ENCODE peak calls at places on chromosome 17, in four cellular contexts. C is K562, U is HCT116, B is GM12878. L is an unnamed sample.

GRCh38 chr17:68676856-68677255 is 75.7 kb upstream of the FAM20A start:
- DNase-seq in C (no peak), U (no peak), B (no peak), L (no peak)

GRCh38 chr17:64491995-64492394 is 4.9 kb downstream of the POLG2 start:
- DNase-seq in C (no peak), U (no peak), B (no peak), L (no peak)

GRCh38 chr17:75365009-75365930 is 40.2 kb downstream of the GRB2 start:
- DNase-seq in C (no peak), U (no peak), B (no peak), L (no peak)

GRCh38 chr17:18186271-18186982 is 2.8 kb downstream of the ALKBH5 start:
- DNase-seq in C (no peak), U (no peak), B (no peak), L (no peak)

GRCh38 chr17:30716461-30717289 is 107.8 kb downstream of the CRLF3 start:
- DNase-seq in C (no peak), U (no peak), B (no peak), L (no peak)

GRCh38 chr17:21815352-21816063 is 123.2 kb downstream of the KCNJ18 start:
- DNase-seq in C (no peak), U (no peak), B (no peak), L (no peak)

GRCh38 chr17:75778861-75779249 is 5.8 kb upstream of the UNK start:
- DNase-seq in C (no peak), U (no peak), B (no peak), L (no peak)

GRCh38 chr17:67372751-67373150 is 4.3 kb upstream of the PITPNC1 start:
- DNase-seq in C (no peak), U (no peak), B (no peak), L (no peak)

GRCh38 chr17:2275722-2276121 is 27.9 kb downstream of the SMG6 start:
- DNase-seq in C (no peak), U (no peak), B (no peak), L (no peak)

GRCh38 chr17:721540-721937 is 6.9 kb upstream of the VPS53 start:
- DNase-seq in C (no peak), U (no peak), B (no peak), L (no peak)

GRCh38 chr17:28974451-28974850 is 23.1 kb upstream of the PHF12 start:
- DNase-seq in C (peak; percentile 36), U (no peak), B (no peak), L (no peak)

DNA sequence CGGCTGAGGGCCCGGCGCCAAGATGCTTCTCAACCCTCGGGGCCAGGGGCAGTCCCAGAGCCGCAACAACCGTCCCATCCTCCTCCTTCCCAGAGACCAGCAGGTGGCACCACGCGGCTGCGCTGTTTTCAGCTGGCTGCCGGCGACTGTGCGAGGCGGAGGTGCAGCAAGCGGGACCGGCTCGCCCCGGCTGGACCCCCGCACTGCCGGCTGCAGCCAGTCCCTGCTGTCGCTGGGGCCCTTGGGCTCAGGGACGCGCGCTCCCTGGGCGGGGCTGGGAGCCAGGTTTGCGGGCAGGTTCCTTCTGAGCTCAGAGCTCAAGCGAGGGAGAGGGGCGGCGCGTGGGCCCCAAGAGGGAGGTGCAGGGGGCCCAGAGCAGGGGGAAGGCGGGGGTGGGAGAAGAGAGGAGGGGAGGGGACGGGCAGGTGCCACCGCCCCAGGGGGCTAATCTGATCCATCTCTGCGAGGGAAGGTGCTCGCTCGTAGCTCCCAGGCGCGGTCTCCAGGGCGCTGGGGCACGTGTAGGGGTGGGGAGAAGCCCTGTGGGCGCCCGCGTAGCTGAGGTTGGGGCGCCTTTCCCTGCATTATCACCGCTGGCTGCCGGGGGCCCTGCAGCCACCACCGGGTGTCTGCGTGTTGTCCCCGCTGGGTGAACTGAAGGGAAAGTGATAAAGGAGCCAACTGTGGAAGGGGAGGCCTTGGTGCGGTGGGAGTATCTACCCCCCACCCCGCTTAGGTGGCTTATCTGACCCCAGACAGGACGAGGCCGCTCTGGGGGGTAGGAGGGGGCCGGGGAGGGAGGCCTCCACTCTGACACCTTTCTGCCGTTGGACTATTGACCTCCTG is 24.2 kb downstream of the STAT5A start:
- DNase-seq in C (peak; percentile 97), U (no peak), B (no peak), L (no peak)
- TF ChIP-seq EGR1 in C (peak; percentile 82), U (no peak), B (peak; percentile 25), L (peak; percentile 58)

GRCh38 chr17:17165666-17166308 is 40.3 kb downstream of the PLD6 start:
- DNase-seq in C (no peak), U (no peak), B (no peak), L (no peak)
- TF ChIP-seq EGR1 in C (no peak), U (no peak), B (no peak), L (no peak)

GRCh38 chr17:49519781-49520180 is 24.7 kb downstream of the NGFR start:
- DNase-seq in C (no peak), U (no peak), B (no peak), L (no peak)
- TF ChIP-seq EGR1 in C (no peak), U (no peak), B (no peak), L (no peak)

DNA sequence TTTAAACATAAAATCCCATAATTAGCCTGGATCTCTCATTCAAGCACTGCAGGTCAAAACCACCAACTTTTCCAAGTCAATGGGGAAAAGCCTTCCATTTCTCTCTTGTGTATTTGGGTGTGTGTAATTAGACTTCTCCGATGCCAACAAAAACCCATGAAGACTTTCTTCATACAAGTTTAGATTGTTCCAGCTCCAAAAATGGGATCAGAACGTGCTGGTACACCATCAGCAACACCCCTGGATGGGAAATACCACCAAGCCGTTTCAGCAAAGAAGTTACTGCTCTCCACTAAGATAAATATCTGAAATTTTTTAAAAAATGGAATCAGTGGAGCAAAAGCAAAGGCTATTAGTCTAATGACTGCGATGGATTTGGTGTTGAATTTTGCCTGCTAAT is 837.3 kb upstream of the SOX9 start:
- DNase-seq in C (no peak), U (no peak), B (no peak), L (no peak)
- TF ChIP-seq EGR1 in C (no peak), U (no peak), B (no peak), L (no peak)

GRCh38 chr17:57652811-57653210 is 92.3 kb downstream of the CCDC182 start:
- DNase-seq in C (no peak), U (no peak), B (no peak), L (no peak)
- TF ChIP-seq EGR1 in C (no peak), U (no peak), B (no peak), L (no peak)

GRCh38 chr17:55527520-55528118 is 16.4 kb upstream of the SMIM36 start:
- DNase-seq in C (peak; percentile 57), U (peak; percentile 42), B (no peak), L (no peak)
- TF ChIP-seq EGR1 in C (no peak), U (no peak), B (no peak), L (no peak)